ENCODE peak calls at places on chromosomes 6 and 20, in five cellular contexts. E is HCT116, W is SK-N-SH, A is MM.1S, K is PC-3. H is an unnamed sample.

GRCh38 chr6:87541726-87542125 is 48.1 kb downstream of the RARS2 start:
- DNase-seq in W (no peak), A (no peak), K (no peak), E (no peak), H (no peak)

GRCh38 chr20:47543006-47543431 is 41.3 kb downstream of the NCOA3 start:
- DNase-seq in W (no peak), E (no peak), A (no peak), K (no peak), H (peak; percentile 54)

GRCh38 chr6:1316482-1317220 is 4.8 kb downstream of the FOXQ1 start:
- DNase-seq in K (peak; percentile 48), A (no peak), E (no peak), W (peak; percentile 35), H (peak; percentile 52)

GRCh38 chr6:82270791-82271392 is 23.3 kb upstream of the IBTK start:
- DNase-seq in K (peak; percentile 57), W (peak; percentile 39), E (peak; percentile 24), A (peak; percentile 53), H (peak; percentile 64)

GRCh38 chr20:14915356-14915755 is 577.9 kb upstream of the FLRT3 start:
- DNase-seq in E (no peak), W (peak; percentile 61), K (no peak), A (no peak), H (no peak)

GRCh38 chr6:105810105-105810921 is 275.8 kb upstream of the PRDM1 start:
- DNase-seq in K (peak; percentile 90), A (peak; percentile 73), W (no peak), E (peak; percentile 35), H (peak; percentile 93)

GRCh38 chr6:166900956-166901607 is 55.3 kb downstream of the RNASET2 start:
- DNase-seq in A (no peak), E (no peak), W (peak; percentile 20), K (no peak), H (no peak)

GRCh38 chr20:63313349-63314014 is 20.5 kb downstream of the COL20A1 start:
- DNase-seq in E (no peak), K (no peak), W (no peak), A (no peak), H (no peak)

GRCh38 chr6:1614767-1615650 is 5.3 kb downstream of the FOXC1 start:
- DNase-seq in K (no peak), E (no peak), A (no peak), W (peak; percentile 72), H (no peak)

GRCh38 chr6:162147281-162147680 is 580.3 kb downstream of the PRKN start:
- DNase-seq in E (no peak), K (no peak), W (no peak), A (no peak), H (no peak)

GRCh38 chr6:42708096-42708495 is 14.3 kb downstream of the PRPH2 start:
- DNase-seq in A (no peak), W (no peak), K (no peak), E (no peak), H (no peak)

GRCh38 chr20:37841389-37841788 is 61.5 kb upstream of the VSTM2L start:
- DNase-seq in W (no peak), E (no peak), A (no peak), K (no peak), H (no peak)

GRCh38 chr20:61719691-61720347 is 345.9 kb downstream of the TAF4 start:
- DNase-seq in K (no peak), E (no peak), W (no peak), A (no peak), H (no peak)

GRCh38 chr6:33880104-33880678 is 76.4 kb upstream of the MLN start:
- DNase-seq in A (no peak), W (no peak), K (no peak), E (no peak), H (no peak)

GRCh38 chr6:111777357-111777756 is 95.9 kb downstream of the FYN start:
- DNase-seq in E (no peak), K (no peak), W (no peak), A (no peak), H (no peak)

GRCh38 chr6:157430834-157431233 is 49.8 kb downstream of the ZDHHC14 start:
- DNase-seq in A (no peak), K (no peak), W (no peak), E (no peak), H (no peak)

GRCh38 chr20:34824861-34825529 is 456 bp downstream of the NCOA6 start:
- DNase-seq in W (peak; percentile 91), A (peak; percentile 61), E (peak; percentile 2), K (peak; percentile 35), H (peak; percentile 85)

GRCh38 chr20:23033918-23034317 is 1.2 kb upstream of the SSTR4 start:
- DNase-seq in W (no peak), A (no peak), E (no peak), K (no peak), H (no peak)

GRCh38 chr6:135815216-135815615 is 36.3 kb upstream of the PDE7B start:
- DNase-seq in A (no peak), K (no peak), W (no peak), E (no peak), H (no peak)

GRCh38 chr6:111381126-111381525 is 101.9 kb downstream of the REV3L start:
- DNase-seq in K (peak; percentile 8), E (no peak), W (no peak), A (no peak), H (peak; percentile 39)

GRCh38 chr6:90256698-90257485 is 39.8 kb downstream of the BACH2 start:
- DNase-seq in A (no peak), K (peak; percentile 75), W (no peak), E (no peak), H (peak; percentile 77)

GRCh38 chr6:97437087-97437486 is 154.1 kb upstream of the MMS22L start:
- DNase-seq in K (peak; percentile 46), W (peak; percentile 42), A (no peak), E (peak; percentile 19), H (peak; percentile 62)

GRCh38 chr6:125765944-125766343 is 16.5 kb downstream of the HEY2 start:
- DNase-seq in E (no peak), W (no peak), K (no peak), A (no peak), H (no peak)

GRCh38 chr20:2838170-2838797 is 2.2 kb downstream of the PCED1A start:
- DNase-seq in K (no peak), E (no peak), W (no peak), A (no peak), H (no peak)

GRCh38 chr6:114064862-114065261 is 93.9 kb upstream of the HDAC2 start:
- DNase-seq in K (no peak), A (no peak), E (no peak), W (no peak), H (no peak)

DNA sequence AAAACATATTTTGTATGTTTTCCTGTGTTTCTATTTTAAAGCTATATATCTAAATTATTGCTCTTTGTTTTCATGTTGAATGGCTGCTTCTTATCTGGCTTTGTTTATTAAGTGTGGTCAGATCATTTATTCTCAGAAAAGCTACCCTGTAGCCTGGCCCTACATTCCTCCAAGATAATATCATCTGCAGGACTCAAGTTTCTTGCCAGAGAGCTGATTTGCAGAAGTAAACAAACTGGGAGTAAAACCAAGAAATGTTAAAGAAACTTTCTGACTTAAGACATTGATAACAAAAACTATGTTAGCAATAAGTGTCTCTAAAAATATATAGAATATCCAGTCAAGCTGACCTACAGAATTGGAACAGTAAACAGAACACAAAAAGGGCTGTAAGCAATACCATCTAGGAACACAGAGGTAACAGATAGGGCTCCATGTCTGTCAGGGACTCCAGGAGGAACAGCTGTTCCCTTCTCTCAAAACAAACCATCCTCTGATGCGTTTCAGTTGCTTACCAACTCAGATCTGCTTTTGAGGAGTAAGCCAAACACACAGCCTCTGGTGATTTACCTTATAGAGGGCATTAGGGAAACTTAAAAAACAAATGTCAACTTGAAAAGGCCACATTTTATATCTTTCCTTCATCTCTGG is 17.5 kb upstream of the CEP85L start:
- DNase-seq in E (no peak), A (no peak), K (peak; percentile 17), W (no peak), H (peak; percentile 57)
- H3K9ac ChIP-seq in E (no peak overlapping the region), A (no peak overlapping the region), K (no peak overlapping the region), W (no peak overlapping the region), H (no peak overlapping the region)

GRCh38 chr6:24987439-24987838 is 51.7 kb upstream of the RIPOR2 start:
- DNase-seq in K (no peak), W (no peak), A (no peak), E (no peak), H (no peak)
- H3K9me2 ChIP-seq in K (no peaks in the 10 kb centered on the region), W (no peaks in the 10 kb centered on the region), A (no peaks in the 10 kb centered on the region), E (no peaks in the 10 kb centered on the region), H (no peaks in the 10 kb centered on the region)

DNA sequence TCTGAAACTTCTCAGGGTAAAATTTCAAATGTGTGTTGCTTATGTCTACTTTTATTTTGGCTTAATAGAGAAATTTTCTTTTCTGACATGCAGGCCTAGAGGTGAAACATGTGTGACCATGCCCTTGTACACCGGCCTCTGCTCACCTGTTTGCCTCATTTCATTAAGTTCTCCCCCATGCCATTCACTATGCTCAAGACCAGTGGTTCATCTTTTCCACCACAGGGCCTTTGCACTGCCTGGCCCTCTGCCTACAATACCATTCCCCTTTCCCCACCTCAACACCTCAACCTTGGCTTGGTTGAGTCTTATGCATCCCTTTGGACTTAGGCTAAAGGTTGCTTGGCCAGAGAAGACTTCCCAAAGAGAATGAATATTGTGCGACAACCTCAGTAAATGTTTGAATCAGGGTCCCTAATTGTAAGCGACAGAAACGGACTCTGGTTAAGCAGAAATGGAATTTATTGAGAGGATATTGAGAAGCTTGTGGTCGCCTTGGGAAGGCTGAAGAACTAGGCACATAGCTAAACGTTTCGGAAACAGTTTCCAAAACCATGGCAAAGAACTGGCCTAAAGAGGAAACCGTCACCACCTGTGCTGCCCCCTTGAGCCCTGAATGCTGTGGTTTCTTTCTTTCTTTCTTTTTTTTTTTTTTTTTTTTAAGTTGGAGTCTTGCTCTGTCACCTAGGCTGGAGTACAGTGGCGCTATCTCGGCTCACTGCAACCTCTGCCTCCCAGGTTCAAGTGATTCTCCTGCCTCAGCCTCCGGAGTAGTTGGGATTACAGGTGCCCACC is 152.2 kb downstream of the SOX4 start:
- DNase-seq in W (no peak), A (no peak), E (no peak), K (no peak), H (no peak)
- H3K9ac ChIP-seq in W (no peak overlapping the region), A (no peak overlapping the region), E (no peak overlapping the region), K (no peak overlapping the region), H (no peak overlapping the region)

GRCh38 chr6:147486683-147487082 is 21.8 kb upstream of the SAMD5 start:
- DNase-seq in A (peak; percentile 45), E (no peak), K (no peak), W (no peak), H (no peak)
- H3K9me2 ChIP-seq in A (no peaks in the 10 kb centered on the region), E (no peaks in the 10 kb centered on the region), K (no peaks in the 10 kb centered on the region), W (no peaks in the 10 kb centered on the region), H (no peaks in the 10 kb centered on the region)

GRCh38 chr20:4925842-4926530 is 75.3 kb downstream of the SLC23A2 start:
- DNase-seq in K (peak; percentile 84), E (no peak), W (no peak), A (no peak), H (peak; percentile 73)
- H3K9ac ChIP-seq in K (peak overlapping the region; percentile 41), E (no peak overlapping the region), W (no peak overlapping the region), A (no peak overlapping the region), H (no peak overlapping the region)

GRCh38 chr6:44503471-44503870 is 116.0 kb downstream of the CDC5L start:
- DNase-seq in A (no peak), E (no peak), W (no peak), K (no peak), H (no peak)
- H3K9me2 ChIP-seq in A (no peaks in the 10 kb centered on the region), E (no peaks in the 10 kb centered on the region), W (no peaks in the 10 kb centered on the region), K (peaks cover 4% of the 10 kb centered on the region), H (no peaks in the 10 kb centered on the region)

H was measured in GM23248.